ENCODE peak calls at places on chromosomes 5 and 9, in seven cellular contexts. One of them, this sample, is unnamed.

GRCh38 chr9:98255064-98255577 is 328 bp downstream of the TBC1D2 start:
- DNase-seq in astrocyte of the spinal cord: peak
- DNase-seq in PC-3: peak
- DNase-seq in lower lobe of right lung: peak
- DNase-seq in tibial artery: no peak
- DNase-seq in endothelial cell of umbilical vein: no peak
- DNase-seq in sigmoid colon: peak
- DNase-seq in this sample: no peak

GRCh38 chr5:61386062-61386800 is 54.2 kb downstream of the ZSWIM6 start:
- DNase-seq in astrocyte of the spinal cord: no peak
- DNase-seq in PC-3: no peak
- DNase-seq in lower lobe of right lung: no peak
- DNase-seq in tibial artery: no peak
- DNase-seq in endothelial cell of umbilical vein: no peak
- DNase-seq in sigmoid colon: no peak
- DNase-seq in this sample: no peak

GRCh38 chr5:113264061-113264460 is 170.7 kb downstream of the TSSK1B start:
- DNase-seq in astrocyte of the spinal cord: peak
- DNase-seq in PC-3: no peak
- DNase-seq in lower lobe of right lung: no peak
- DNase-seq in tibial artery: no peak
- DNase-seq in endothelial cell of umbilical vein: no peak
- DNase-seq in sigmoid colon: no peak
- DNase-seq in this sample: no peak

GRCh38 chr5:169786219-169786618 is 149.1 kb downstream of the DOCK2 start:
- DNase-seq in astrocyte of the spinal cord: no peak
- DNase-seq in PC-3: peak
- DNase-seq in lower lobe of right lung: no peak
- DNase-seq in tibial artery: no peak
- DNase-seq in endothelial cell of umbilical vein: no peak
- DNase-seq in sigmoid colon: no peak
- DNase-seq in this sample: peak

GRCh38 chr9:106866243-106866642 is 3.3 kb downstream of the ZNF462 start:
- DNase-seq in astrocyte of the spinal cord: no peak
- DNase-seq in PC-3: no peak
- DNase-seq in lower lobe of right lung: no peak
- DNase-seq in tibial artery: no peak
- DNase-seq in endothelial cell of umbilical vein: no peak
- DNase-seq in sigmoid colon: no peak
- DNase-seq in this sample: no peak

GRCh38 chr5:151448038-151448985 is 909 bp downstream of the SLC36A1 start:
- DNase-seq in astrocyte of the spinal cord: no peak
- DNase-seq in PC-3: peak
- DNase-seq in lower lobe of right lung: no peak
- DNase-seq in tibial artery: no peak
- DNase-seq in endothelial cell of umbilical vein: peak
- DNase-seq in sigmoid colon: peak
- DNase-seq in this sample: no peak

GRCh38 chr5:67957374-67957773 is 258.2 kb upstream of the PIK3R1 start:
- DNase-seq in astrocyte of the spinal cord: no peak
- DNase-seq in PC-3: no peak
- DNase-seq in lower lobe of right lung: no peak
- DNase-seq in tibial artery: peak
- DNase-seq in endothelial cell of umbilical vein: no peak
- DNase-seq in sigmoid colon: no peak
- DNase-seq in this sample: no peak

GRCh38 chr9:129380961-129381401 is 202.9 kb upstream of the IER5L start:
- DNase-seq in astrocyte of the spinal cord: no peak
- DNase-seq in PC-3: no peak
- DNase-seq in lower lobe of right lung: no peak
- DNase-seq in tibial artery: no peak
- DNase-seq in endothelial cell of umbilical vein: no peak
- DNase-seq in sigmoid colon: peak
- DNase-seq in this sample: no peak

GRCh38 chr5:132747064-132747692 is at the start of gene CCNI2:
- DNase-seq in astrocyte of the spinal cord: no peak
- DNase-seq in PC-3: no peak
- DNase-seq in lower lobe of right lung: peak
- DNase-seq in tibial artery: no peak
- DNase-seq in endothelial cell of umbilical vein: peak
- DNase-seq in sigmoid colon: no peak
- DNase-seq in this sample: no peak

GRCh38 chr9:89778100-89779085 is 173.6 kb downstream of the GADD45G start:
- DNase-seq in astrocyte of the spinal cord: no peak
- DNase-seq in PC-3: no peak
- DNase-seq in lower lobe of right lung: no peak
- DNase-seq in tibial artery: no peak
- DNase-seq in endothelial cell of umbilical vein: no peak
- DNase-seq in sigmoid colon: no peak
- DNase-seq in this sample: no peak

GRCh38 chr9:93600504-93600903 is 24.1 kb downstream of the PHF2 start:
- DNase-seq in astrocyte of the spinal cord: no peak
- DNase-seq in PC-3: no peak
- DNase-seq in lower lobe of right lung: no peak
- DNase-seq in tibial artery: no peak
- DNase-seq in endothelial cell of umbilical vein: no peak
- DNase-seq in sigmoid colon: no peak
- DNase-seq in this sample: no peak

GRCh38 chr9:17481565-17481964 is 97.3 kb upstream of the SH3GL2 start:
- DNase-seq in astrocyte of the spinal cord: no peak
- DNase-seq in PC-3: no peak
- DNase-seq in lower lobe of right lung: no peak
- DNase-seq in tibial artery: no peak
- DNase-seq in endothelial cell of umbilical vein: no peak
- DNase-seq in sigmoid colon: no peak
- DNase-seq in this sample: no peak

GRCh38 chr5:28850320-28850921 is 1812.0 kb upstream of the CDH9 start:
- DNase-seq in astrocyte of the spinal cord: no peak
- DNase-seq in PC-3: no peak
- DNase-seq in lower lobe of right lung: no peak
- DNase-seq in tibial artery: no peak
- DNase-seq in endothelial cell of umbilical vein: no peak
- DNase-seq in sigmoid colon: no peak
- DNase-seq in this sample: no peak

GRCh38 chr5:3104446-3105047 is 353.1 kb upstream of the IRX2 start:
- DNase-seq in astrocyte of the spinal cord: no peak
- DNase-seq in PC-3: no peak
- DNase-seq in lower lobe of right lung: no peak
- DNase-seq in tibial artery: no peak
- DNase-seq in endothelial cell of umbilical vein: no peak
- DNase-seq in sigmoid colon: no peak
- DNase-seq in this sample: no peak

GRCh38 chr5:170228756-170229459 is 3.9 kb upstream of the C5orf58 start:
- DNase-seq in astrocyte of the spinal cord: no peak
- DNase-seq in PC-3: no peak
- DNase-seq in lower lobe of right lung: no peak
- DNase-seq in tibial artery: no peak
- DNase-seq in endothelial cell of umbilical vein: no peak
- DNase-seq in sigmoid colon: no peak
- DNase-seq in this sample: no peak

GRCh38 chr9:35754264-35754663 is at the start of gene MSMP:
- DNase-seq in astrocyte of the spinal cord: no peak
- DNase-seq in PC-3: no peak
- DNase-seq in lower lobe of right lung: no peak
- DNase-seq in tibial artery: no peak
- DNase-seq in endothelial cell of umbilical vein: peak
- DNase-seq in sigmoid colon: no peak
- DNase-seq in this sample: no peak

GRCh38 chr9:35756743-35757526 is 2.9 kb upstream of the MSMP start:
- DNase-seq in astrocyte of the spinal cord: peak
- DNase-seq in PC-3: peak
- DNase-seq in lower lobe of right lung: peak
- DNase-seq in tibial artery: no peak
- DNase-seq in endothelial cell of umbilical vein: peak
- DNase-seq in sigmoid colon: peak
- DNase-seq in this sample: no peak

GRCh38 chr9:35757527-35758275 is 3.6 kb upstream of the MSMP start:
- DNase-seq in astrocyte of the spinal cord: no peak
- DNase-seq in PC-3: peak
- DNase-seq in lower lobe of right lung: peak
- DNase-seq in tibial artery: peak
- DNase-seq in endothelial cell of umbilical vein: peak
- DNase-seq in sigmoid colon: no peak
- DNase-seq in this sample: no peak

GRCh38 chr9:35755071-35755470 is 995 bp upstream of the MSMP start:
- DNase-seq in astrocyte of the spinal cord: no peak
- DNase-seq in PC-3: no peak
- DNase-seq in lower lobe of right lung: no peak
- DNase-seq in tibial artery: no peak
- DNase-seq in endothelial cell of umbilical vein: peak
- DNase-seq in sigmoid colon: no peak
- DNase-seq in this sample: no peak

GRCh38 chr9:35756275-35756742 is 2.2 kb upstream of the MSMP start:
- DNase-seq in astrocyte of the spinal cord: no peak
- DNase-seq in PC-3: peak
- DNase-seq in lower lobe of right lung: peak
- DNase-seq in tibial artery: no peak
- DNase-seq in endothelial cell of umbilical vein: no peak
- DNase-seq in sigmoid colon: peak
- DNase-seq in this sample: no peak
- TF ChIP-seq CTCF in astrocyte of the spinal cord: peak
- TF ChIP-seq CTCF in PC-3: peak
- TF ChIP-seq CTCF in lower lobe of right lung: peak
- TF ChIP-seq CTCF in tibial artery: peak
- TF ChIP-seq CTCF in endothelial cell of umbilical vein: peak
- TF ChIP-seq CTCF in sigmoid colon: no peak
- TF ChIP-seq CTCF in this sample: peak

GRCh38 chr5:157669701-157670097 is 1.6 kb upstream of the C5orf52 start:
- DNase-seq in astrocyte of the spinal cord: no peak
- DNase-seq in PC-3: no peak
- DNase-seq in lower lobe of right lung: no peak
- DNase-seq in tibial artery: no peak
- DNase-seq in endothelial cell of umbilical vein: no peak
- DNase-seq in sigmoid colon: no peak
- DNase-seq in this sample: no peak

GRCh38 chr5:157668356-157668755 is 3.0 kb upstream of the C5orf52 start:
- DNase-seq in astrocyte of the spinal cord: no peak
- DNase-seq in PC-3: no peak
- DNase-seq in lower lobe of right lung: no peak
- DNase-seq in tibial artery: no peak
- DNase-seq in endothelial cell of umbilical vein: no peak
- DNase-seq in sigmoid colon: no peak
- DNase-seq in this sample: no peak

GRCh38 chr5:157672976-157673375 is 1.6 kb downstream of the C5orf52 start:
- DNase-seq in astrocyte of the spinal cord: no peak
- DNase-seq in PC-3: no peak
- DNase-seq in lower lobe of right lung: no peak
- DNase-seq in tibial artery: no peak
- DNase-seq in endothelial cell of umbilical vein: no peak
- DNase-seq in sigmoid colon: no peak
- DNase-seq in this sample: no peak

GRCh38 chr5:157670662-157671591 is at the start of gene C5orf52:
- DNase-seq in astrocyte of the spinal cord: peak
- DNase-seq in PC-3: peak
- DNase-seq in lower lobe of right lung: peak
- DNase-seq in tibial artery: no peak
- DNase-seq in endothelial cell of umbilical vein: peak
- DNase-seq in sigmoid colon: peak
- DNase-seq in this sample: no peak

GRCh38 chr5:157671592-157672330 is 428 bp downstream of the C5orf52 start:
- DNase-seq in astrocyte of the spinal cord: no peak
- DNase-seq in PC-3: no peak
- DNase-seq in lower lobe of right lung: no peak
- DNase-seq in tibial artery: no peak
- DNase-seq in endothelial cell of umbilical vein: no peak
- DNase-seq in sigmoid colon: no peak
- DNase-seq in this sample: no peak
- H3K4me3 ChIP-seq in astrocyte of the spinal cord: peak
- H3K4me3 ChIP-seq in PC-3: peak
- H3K4me3 ChIP-seq in lower lobe of right lung: peak
- H3K4me3 ChIP-seq in tibial artery: peak
- H3K4me3 ChIP-seq in endothelial cell of umbilical vein: peak
- H3K4me3 ChIP-seq in sigmoid colon: peak
- H3K4me3 ChIP-seq in this sample: peak

GRCh38 chr5:96708600-96708999 is 46.4 kb downstream of the CAST start:
- DNase-seq in astrocyte of the spinal cord: no peak
- DNase-seq in PC-3: no peak
- DNase-seq in lower lobe of right lung: no peak
- DNase-seq in tibial artery: no peak
- DNase-seq in endothelial cell of umbilical vein: no peak
- DNase-seq in sigmoid colon: no peak
- DNase-seq in this sample: no peak
- TF ChIP-seq CTCF in astrocyte of the spinal cord: no peak
- TF ChIP-seq CTCF in PC-3: no peak
- TF ChIP-seq CTCF in lower lobe of right lung: no peak
- TF ChIP-seq CTCF in tibial artery: no peak
- TF ChIP-seq CTCF in endothelial cell of umbilical vein: no peak
- TF ChIP-seq CTCF in sigmoid colon: no peak
- TF ChIP-seq CTCF in this sample: no peak

GRCh38 chr9:95018099-95018927 is 291.8 kb downstream of the AOPEP start:
- DNase-seq in astrocyte of the spinal cord: peak
- DNase-seq in PC-3: peak
- DNase-seq in lower lobe of right lung: peak
- DNase-seq in tibial artery: no peak
- DNase-seq in endothelial cell of umbilical vein: peak
- DNase-seq in sigmoid colon: peak
- DNase-seq in this sample: peak

GRCh38 chr9:95017661-95018060 is 291.2 kb downstream of the AOPEP start:
- DNase-seq in astrocyte of the spinal cord: no peak
- DNase-seq in PC-3: peak
- DNase-seq in lower lobe of right lung: no peak
- DNase-seq in tibial artery: no peak
- DNase-seq in endothelial cell of umbilical vein: no peak
- DNase-seq in sigmoid colon: no peak
- DNase-seq in this sample: no peak

GRCh38 chr9:95024097-95024671 is 293.3 kb downstream of the FANCC start:
- DNase-seq in astrocyte of the spinal cord: no peak
- DNase-seq in PC-3: peak
- DNase-seq in lower lobe of right lung: no peak
- DNase-seq in tibial artery: no peak
- DNase-seq in endothelial cell of umbilical vein: peak
- DNase-seq in sigmoid colon: no peak
- DNase-seq in this sample: no peak

GRCh38 chr9:95023217-95024003 is 294.1 kb downstream of the FANCC start:
- DNase-seq in astrocyte of the spinal cord: peak
- DNase-seq in PC-3: peak
- DNase-seq in lower lobe of right lung: peak
- DNase-seq in tibial artery: no peak
- DNase-seq in endothelial cell of umbilical vein: peak
- DNase-seq in sigmoid colon: no peak
- DNase-seq in this sample: no peak

DNA sequence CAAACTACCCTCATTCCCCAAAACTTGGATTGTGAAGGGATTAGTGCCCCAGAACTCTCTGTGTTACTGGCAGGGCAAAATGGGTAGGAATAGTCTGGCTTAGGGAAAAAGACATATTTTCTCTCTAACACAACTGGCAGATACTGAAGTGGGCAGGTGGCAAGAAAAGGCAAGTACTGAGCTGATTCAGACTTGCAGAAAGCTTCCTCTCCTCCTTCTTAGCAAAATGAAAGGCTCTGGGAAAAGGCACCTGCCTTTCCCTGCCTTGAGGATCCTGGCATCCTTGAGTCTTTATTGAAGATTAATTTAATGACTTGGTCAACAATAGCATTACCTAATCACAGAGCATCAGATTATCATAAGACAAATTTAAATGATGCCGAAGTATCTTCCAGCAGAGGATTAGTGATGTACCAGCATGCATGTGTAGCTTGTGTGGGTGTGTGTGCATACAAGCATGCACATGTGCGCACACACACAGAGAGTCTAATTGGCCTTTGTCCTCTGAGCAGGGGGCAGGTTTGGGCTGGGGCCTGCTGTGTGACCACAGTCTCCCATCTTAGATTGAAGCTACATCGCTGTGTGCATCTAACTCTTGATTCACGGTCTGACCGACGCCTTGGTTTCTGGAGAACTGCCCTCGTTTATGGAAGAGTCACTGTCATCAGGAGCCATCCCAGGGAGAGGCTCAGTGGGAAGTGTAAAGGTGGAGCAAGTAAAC is 294.8 kb downstream of the AOPEP start:
- DNase-seq in astrocyte of the spinal cord: no peak
- DNase-seq in PC-3: no peak
- DNase-seq in lower lobe of right lung: no peak
- DNase-seq in tibial artery: no peak
- DNase-seq in endothelial cell of umbilical vein: no peak
- DNase-seq in sigmoid colon: no peak
- DNase-seq in this sample: no peak
- H3K4me3 ChIP-seq in astrocyte of the spinal cord: no peak
- H3K4me3 ChIP-seq in PC-3: no peak
- H3K4me3 ChIP-seq in lower lobe of right lung: no peak
- H3K4me3 ChIP-seq in tibial artery: no peak
- H3K4me3 ChIP-seq in endothelial cell of umbilical vein: no peak
- H3K4me3 ChIP-seq in sigmoid colon: no peak
- H3K4me3 ChIP-seq in this sample: no peak

This sample was measured in retinal pigment epithelial cell.